ENCODE peak calls at places on chromosomes 12 and 14, in ten cellular contexts. G, W, P, A, Y, O, V, Z, B and E are unnamed samples.

GRCh38 chr14:93683241-93683640 is 105.0 kb downstream of the PRIMA1 start:
- DNase-seq in G (no peak), W (no peak), P (no peak), A (no peak), Y (no peak), O (peak; percentile 48), V (no peak), Z (no peak), B (no peak), E (no peak)

GRCh38 chr12:127054531-127054930 is 1212.4 kb upstream of the TMEM132C start:
- DNase-seq in G (no peak), W (peak; percentile 65), P (no peak), A (no peak), Y (no peak), O (no peak), V (peak; percentile 74), Z (peak; percentile 82), B (no peak), E (no peak)

GRCh38 chr12:106342397-106343212 is 14.9 kb upstream of the POLR3B start:
- DNase-seq in G (peak; percentile 85), W (peak; percentile 85), P (peak; percentile 96), A (no peak), Y (peak; percentile 13), O (no peak), V (peak; percentile 81), Z (peak; percentile 86), B (no peak), E (peak; percentile 83)

GRCh38 chr14:104499784-104500496 is 79.6 kb upstream of the C14orf180 start:
- DNase-seq in G (no peak), W (no peak), P (no peak), A (no peak), Y (no peak), O (no peak), V (no peak), Z (no peak), B (no peak), E (no peak)

GRCh38 chr12:113049976-113050742 is 6.4 kb upstream of the DTX1 start:
- DNase-seq in G (no peak), W (peak; percentile 36), P (no peak), A (no peak), Y (no peak), O (peak; percentile 15), V (peak; percentile 8), Z (peak; percentile 15), B (peak; percentile 48), E (no peak)

GRCh38 chr14:104577457-104578301 is 1.9 kb upstream of the C14orf180 start:
- DNase-seq in G (no peak), W (no peak), P (no peak), A (no peak), Y (no peak), O (no peak), V (no peak), Z (no peak), B (no peak), E (no peak)

GRCh38 chr14:100771121-100771800 is 44.6 kb downstream of the DLK1 start:
- DNase-seq in G (no peak), W (no peak), P (peak; percentile 58), A (no peak), Y (no peak), O (no peak), V (no peak), Z (no peak), B (no peak), E (peak; percentile 90)

GRCh38 chr12:100666588-100666987 is 93.1 kb downstream of the GAS2L3 start:
- DNase-seq in G (no peak), W (no peak), P (no peak), A (no peak), Y (no peak), O (no peak), V (no peak), Z (no peak), B (no peak), E (no peak)

GRCh38 chr14:65461730-65462129 is 49.2 kb downstream of the FUT8 start:
- DNase-seq in G (no peak), W (no peak), P (no peak), A (no peak), Y (no peak), O (no peak), V (no peak), Z (peak; percentile 13), B (no peak), E (no peak)

GRCh38 chr12:58832-59231 is 7.7 kb upstream of the IQSEC3 start:
- DNase-seq in G (no peak), W (no peak), P (no peak), A (no peak), Y (no peak), O (no peak), V (no peak), Z (no peak), B (no peak), E (no peak)

GRCh38 chr12:69096669-69097364 is 142.6 kb upstream of the CPSF6 start:
- DNase-seq in G (no peak), W (peak; percentile 55), P (no peak), A (no peak), Y (no peak), O (no peak), V (peak; percentile 67), Z (peak; percentile 10), B (no peak), E (no peak)

GRCh38 chr12:47739959-47740358 is 14.7 kb upstream of the ENDOU start:
- DNase-seq in G (no peak), W (no peak), P (no peak), A (no peak), Y (no peak), O (no peak), V (no peak), Z (no peak), B (peak; percentile 82), E (no peak)

GRCh38 chr12:50032516-50033316 is 7.4 kb upstream of the RACGAP1 start:
- DNase-seq in G (no peak), W (no peak), P (no peak), A (no peak), Y (no peak), O (no peak), V (no peak), Z (no peak), B (peak; percentile 50), E (no peak)